ENCODE peak calls at places on chromosome 18, in five cellular contexts. E, Z, Y, Q and D are unnamed samples.

GRCh38 chr18:26909599-26910290 is 44.2 kb upstream of the AQP4 start:
- DNase-seq in E (no peak), Y (no peak), Z (no peak), Q (no peak), D (no peak)

GRCh38 chr18:12317664-12318333 is 9.8 kb downstream of the TUBB6 start:
- DNase-seq in E (no peak), Q (no peak), Z (no peak), Y (peak; percentile 33), D (no peak)

GRCh38 chr18:2173464-2173863 is 397.8 kb downstream of the METTL4 start:
- DNase-seq in Z (no peak), E (peak; percentile 41), Y (peak; percentile 46), Q (no peak), D (peak; percentile 16)

GRCh38 chr18:61921621-61922235 is 28.9 kb upstream of the RNF152 start:
- DNase-seq in Y (no peak), Q (no peak), Z (no peak), E (no peak), D (no peak)

GRCh38 chr18:63162271-63163014 is 157.1 kb downstream of the BCL2 start:
- DNase-seq in Y (no peak), E (peak; percentile 43), Q (no peak), Z (no peak), D (no peak)

GRCh38 chr18:22936515-22936914 is 3.4 kb downstream of the RBBP8 start:
- DNase-seq in E (no peak), Z (no peak), Q (no peak), Y (no peak), D (no peak)

GRCh38 chr18:48418409-48419267 is 9.5 kb upstream of the ZBTB7C start:
- DNase-seq in E (no peak), Y (no peak), Z (peak; percentile 40), Q (no peak), D (no peak)

GRCh38 chr18:49024408-49024807 is 73.6 kb upstream of the SMAD7 start:
- DNase-seq in E (no peak), Z (no peak), Q (no peak), Y (no peak), D (no peak)

GRCh38 chr18:63542069-63542468 is at the start of gene SERPINB12:
- DNase-seq in Z (no peak), Q (no peak), E (no peak), Y (no peak), D (no peak)

GRCh38 chr18:33751613-33752221 is 173.7 kb downstream of the ASXL3 start:
- DNase-seq in Q (no peak), E (no peak), Z (no peak), Y (peak; percentile 7), D (no peak)

GRCh38 chr18:57748770-57749603 is 54.1 kb downstream of the ATP8B1 start:
- DNase-seq in Z (no peak), Q (no peak), E (peak; percentile 42), Y (peak; percentile 61), D (no peak)

GRCh38 chr18:35457140-35457704 is 40.5 kb downstream of the INO80C start:
- DNase-seq in E (no peak), Z (no peak), Y (no peak), Q (no peak), D (no peak)

GRCh38 chr18:10076502-10077030 is 162.8 kb downstream of the VAPA start:
- DNase-seq in Y (no peak), E (no peak), Z (no peak), Q (no peak), D (no peak)

GRCh38 chr18:25299426-25299825 is 52.5 kb downstream of the ZNF521 start:
- DNase-seq in Y (no peak), Q (no peak), E (no peak), Z (no peak), D (no peak)

GRCh38 chr18:2526320-2526719 is 45.0 kb downstream of the METTL4 start:
- DNase-seq in Y (no peak), Q (no peak), E (no peak), Z (no peak), D (no peak)

GRCh38 chr18:9296233-9297006 is 38.2 kb upstream of the TWSG1 start:
- DNase-seq in Y (no peak), E (no peak), Q (no peak), Z (no peak), D (no peak)

GRCh38 chr18:47936975-47937374 is 6.5 kb upstream of the SMAD2 start:
- DNase-seq in Y (no peak), E (no peak), Z (no peak), Q (no peak), D (no peak)

GRCh38 chr18:36503477-36503876 is 206.0 kb downstream of the FHOD3 start:
- DNase-seq in E (no peak), Z (no peak), Y (no peak), Q (no peak), D (no peak)

GRCh38 chr18:8142131-8142711 is 467.0 kb upstream of the RAB12 start:
- DNase-seq in Q (peak; percentile 43), Y (no peak), E (no peak), Z (no peak), D (no peak)

GRCh38 chr18:11785444-11786055 is 65.7 kb upstream of the CHMP1B start:
- DNase-seq in E (no peak), Z (no peak), Y (no peak), Q (no peak), D (no peak)

GRCh38 chr18:41524674-41525470 is 430.2 kb upstream of the PIK3C3 start:
- DNase-seq in Y (no peak), Q (no peak), E (no peak), Z (no peak), D (no peak)

GRCh38 chr18:3593381-3593903 is 143.5 kb downstream of the TGIF1 start:
- DNase-seq in Q (peak; percentile 67), E (no peak), Z (no peak), Y (peak; percentile 94), D (peak; percentile 63)

GRCh38 chr18:32383040-32383819 is 87.5 kb downstream of the GAREM1 start:
- DNase-seq in E (no peak), Q (no peak), Z (no peak), Y (peak; percentile 79), D (peak; percentile 5)

GRCh38 chr18:63022429-63023022 is 297.0 kb downstream of the BCL2 start:
- DNase-seq in Z (no peak), E (no peak), Q (peak; percentile 36), Y (no peak), D (no peak)

GRCh38 chr18:69758458-69758857 is 189.2 kb downstream of the CD226 start:
- DNase-seq in E (no peak), Z (no peak), Y (no peak), Q (no peak), D (no peak)

GRCh38 chr18:22167091-22167470 is 2.3 kb upstream of the GATA6 start:
- DNase-seq in Q (no peak), Y (peak; percentile 5), E (no peak), Z (no peak), D (no peak)

GRCh38 chr18:6504605-6505510 is 90.1 kb upstream of the L3MBTL4 start:
- DNase-seq in E (no peak), Q (no peak), Y (no peak), Z (no peak), D (no peak)

GRCh38 chr18:40094441-40094840 is 1860.6 kb upstream of the PIK3C3 start:
- DNase-seq in E (no peak), Y (no peak), Z (no peak), Q (no peak), D (no peak)

GRCh38 chr18:58239879-58240278 is 195.9 kb downstream of the NEDD4L start:
- DNase-seq in Z (no peak), E (no peak), Y (no peak), Q (no peak), D (no peak)

GRCh38 chr18:23618862-23619387 is 32.6 kb upstream of the NPC1 start:
- DNase-seq in E (no peak), Q (no peak), Y (peak; percentile 55), Z (no peak), D (no peak)

GRCh38 chr18:8264861-8265411 is 344.3 kb upstream of the RAB12 start:
- DNase-seq in Q (no peak), Z (no peak), Y (no peak), E (no peak), D (no peak)

GRCh38 chr18:63253428-63254372 is 65.9 kb downstream of the BCL2 start:
- DNase-seq in Y (no peak), Q (no peak), E (no peak), Z (no peak), D (no peak)

GRCh38 chr18:634551-635045 is 22.9 kb upstream of the TYMS start:
- DNase-seq in Y (no peak), Q (no peak), E (no peak), Z (no peak), D (no peak)

GRCh38 chr18:51514128-51514527 is 316.6 kb upstream of the MEX3C start:
- DNase-seq in Z (no peak), E (no peak), Q (no peak), Y (peak; percentile 36), D (no peak)

GRCh38 chr18:74139414-74139813 is 8.2 kb downstream of the FBXO15 start:
- DNase-seq in Y (no peak), E (no peak), Z (no peak), Q (no peak), D (no peak)

GRCh38 chr18:41371718-41372117 is 583.3 kb upstream of the PIK3C3 start:
- DNase-seq in Q (no peak), Y (no peak), Z (no peak), E (no peak), D (no peak)

GRCh38 chr18:28736951-28737350 is 560.0 kb upstream of the CDH2 start:
- DNase-seq in E (no peak), Y (no peak), Z (no peak), Q (no peak), D (no peak)

GRCh38 chr18:68402784-68403183 is 312.1 kb downstream of the TMX3 start:
- DNase-seq in E (no peak), Y (no peak), Q (no peak), Z (no peak), D (no peak)
- TF ChIP-seq POLR2A in E (no peak), Y (no peak), Q (no peak), Z (no peak), D (no peak)

GRCh38 chr18:50268022-50268747 is 1.9 kb upstream of the CFAP53 start:
- DNase-seq in E (peak; percentile 78), Y (peak; percentile 80), Q (no peak), Z (peak; percentile 65), D (no peak)
- TF ChIP-seq POLR2A in E (no peak), Y (no peak), Q (no peak), Z (no peak), D (no peak)

GRCh38 chr18:77132369-77133050 is at the start of gene MBP:
- DNase-seq in Z (no peak), E (peak; percentile 93), Y (peak; percentile 45), Q (no peak), D (no peak)
- TF ChIP-seq POLR2A in Z (peak; percentile 28), E (peak; percentile 54), Y (no peak), Q (no peak), D (no peak)

DNA sequence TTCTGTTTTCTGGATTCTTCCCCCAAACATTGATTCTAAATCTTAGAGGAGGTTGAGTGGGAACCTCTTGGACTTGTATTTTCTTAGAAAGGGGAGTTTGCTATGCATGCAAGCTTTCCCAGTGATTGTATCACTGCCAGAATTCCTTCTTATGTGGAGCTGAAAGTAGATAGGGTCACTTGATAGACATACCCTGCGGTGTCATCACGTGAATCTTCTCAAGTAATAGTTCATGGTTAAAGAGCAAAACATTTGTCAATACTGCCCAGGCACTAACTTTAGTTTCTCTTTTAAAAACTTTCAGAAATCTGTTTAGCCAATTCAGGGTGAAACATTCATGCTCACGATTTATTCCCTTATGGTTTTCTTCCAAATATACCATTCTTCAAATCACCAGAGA is 6.4 kb downstream of the PMAIP1 start:
- DNase-seq in E (no peak), Q (no peak), Z (no peak), Y (no peak), D (no peak)
- TF ChIP-seq POLR2A in E (no peak), Q (no peak), Z (no peak), Y (no peak), D (no peak)